ENCODE peak calls at places on chromosomes 7 and 10, in ten cellular contexts. One of them, this sample, is unnamed.

GRCh38 chr7:92725161-92725925 is 111.0 kb downstream of the CDK6 start:
- DNase-seq in NCI-H1092: no peak
- DNase-seq in Calu3: no peak
- DNase-seq in smooth muscle cell of the brain vasculature: no peak
- DNase-seq in frontal cortex: no peak
- DNase-seq in AG09309: no peak
- DNase-seq in ELF-1: no peak
- DNase-seq in adipocyte: no peak
- DNase-seq in T-cell: no peak
- DNase-seq in activated T-helper 1 cell treated with anti-CD3 and anti-CD28 coated beads, Interleukin-12 subunit alpha, Interleukin-12 subunit beta, Interleukin-2, Interleukin-4 antibody, amounts not matched to agents 30 ng/mL and 10 ng/mL and 1 ng/mL, durations not matched to agents 14 hours and 24 hours and 36 hours: no peak
- DNase-seq in this sample: no peak

GRCh38 chr10:3271385-3272115 is 99.0 kb upstream of the PITRM1 start:
- DNase-seq in adipocyte: no peak
- DNase-seq in smooth muscle cell of the brain vasculature: no peak
- DNase-seq in T-cell: no peak
- DNase-seq in Calu3: no peak
- DNase-seq in frontal cortex: no peak
- DNase-seq in activated T-helper 1 cell treated with anti-CD3 and anti-CD28 coated beads, Interleukin-12 subunit alpha, Interleukin-12 subunit beta, Interleukin-2, Interleukin-4 antibody, amounts not matched to agents 30 ng/mL and 10 ng/mL and 1 ng/mL, durations not matched to agents 14 hours and 24 hours and 36 hours: no peak
- DNase-seq in ELF-1: no peak
- DNase-seq in NCI-H1092: no peak
- DNase-seq in AG09309: no peak
- DNase-seq in this sample: no peak

GRCh38 chr10:98088186-98088971 is 46.1 kb upstream of the R3HCC1L start:
- DNase-seq in activated T-helper 1 cell treated with anti-CD3 and anti-CD28 coated beads, Interleukin-12 subunit alpha, Interleukin-12 subunit beta, Interleukin-2, Interleukin-4 antibody, amounts not matched to agents 30 ng/mL and 10 ng/mL and 1 ng/mL, durations not matched to agents 14 hours and 24 hours and 36 hours: no peak
- DNase-seq in frontal cortex: no peak
- DNase-seq in adipocyte: no peak
- DNase-seq in T-cell: no peak
- DNase-seq in NCI-H1092: peak
- DNase-seq in AG09309: peak
- DNase-seq in Calu3: no peak
- DNase-seq in ELF-1: no peak
- DNase-seq in smooth muscle cell of the brain vasculature: no peak
- DNase-seq in this sample: no peak

GRCh38 chr10:118407026-118407425 is 64.9 kb upstream of the FAM204A start:
- DNase-seq in frontal cortex: no peak
- DNase-seq in NCI-H1092: no peak
- DNase-seq in activated T-helper 1 cell treated with anti-CD3 and anti-CD28 coated beads, Interleukin-12 subunit alpha, Interleukin-12 subunit beta, Interleukin-2, Interleukin-4 antibody, amounts not matched to agents 30 ng/mL and 10 ng/mL and 1 ng/mL, durations not matched to agents 14 hours and 24 hours and 36 hours: no peak
- DNase-seq in adipocyte: no peak
- DNase-seq in Calu3: no peak
- DNase-seq in ELF-1: no peak
- DNase-seq in T-cell: no peak
- DNase-seq in AG09309: no peak
- DNase-seq in smooth muscle cell of the brain vasculature: no peak
- DNase-seq in this sample: no peak

GRCh38 chr10:77550378-77550777 is 87.2 kb downstream of the KCNMA1 start:
- DNase-seq in NCI-H1092: no peak
- DNase-seq in frontal cortex: no peak
- DNase-seq in ELF-1: no peak
- DNase-seq in smooth muscle cell of the brain vasculature: no peak
- DNase-seq in adipocyte: no peak
- DNase-seq in activated T-helper 1 cell treated with anti-CD3 and anti-CD28 coated beads, Interleukin-12 subunit alpha, Interleukin-12 subunit beta, Interleukin-2, Interleukin-4 antibody, amounts not matched to agents 30 ng/mL and 10 ng/mL and 1 ng/mL, durations not matched to agents 14 hours and 24 hours and 36 hours: no peak
- DNase-seq in AG09309: no peak
- DNase-seq in T-cell: no peak
- DNase-seq in Calu3: no peak
- DNase-seq in this sample: no peak

GRCh38 chr10:95513008-95513589 is 48.1 kb downstream of the SORBS1 start:
- DNase-seq in smooth muscle cell of the brain vasculature: no peak
- DNase-seq in Calu3: no peak
- DNase-seq in adipocyte: no peak
- DNase-seq in T-cell: no peak
- DNase-seq in activated T-helper 1 cell treated with anti-CD3 and anti-CD28 coated beads, Interleukin-12 subunit alpha, Interleukin-12 subunit beta, Interleukin-2, Interleukin-4 antibody, amounts not matched to agents 30 ng/mL and 10 ng/mL and 1 ng/mL, durations not matched to agents 14 hours and 24 hours and 36 hours: no peak
- DNase-seq in frontal cortex: no peak
- DNase-seq in NCI-H1092: no peak
- DNase-seq in AG09309: no peak
- DNase-seq in ELF-1: no peak
- DNase-seq in this sample: no peak

GRCh38 chr10:97708167-97708566 is 5.4 kb upstream of the MARVELD1 start:
- DNase-seq in T-cell: no peak
- DNase-seq in Calu3: no peak
- DNase-seq in activated T-helper 1 cell treated with anti-CD3 and anti-CD28 coated beads, Interleukin-12 subunit alpha, Interleukin-12 subunit beta, Interleukin-2, Interleukin-4 antibody, amounts not matched to agents 30 ng/mL and 10 ng/mL and 1 ng/mL, durations not matched to agents 14 hours and 24 hours and 36 hours: no peak
- DNase-seq in NCI-H1092: no peak
- DNase-seq in AG09309: no peak
- DNase-seq in adipocyte: no peak
- DNase-seq in frontal cortex: no peak
- DNase-seq in smooth muscle cell of the brain vasculature: no peak
- DNase-seq in ELF-1: no peak
- DNase-seq in this sample: no peak

GRCh38 chr7:79282882-79283602 is 170.4 kb downstream of the MAGI2 start:
- DNase-seq in activated T-helper 1 cell treated with anti-CD3 and anti-CD28 coated beads, Interleukin-12 subunit alpha, Interleukin-12 subunit beta, Interleukin-2, Interleukin-4 antibody, amounts not matched to agents 30 ng/mL and 10 ng/mL and 1 ng/mL, durations not matched to agents 14 hours and 24 hours and 36 hours: no peak
- DNase-seq in frontal cortex: no peak
- DNase-seq in adipocyte: peak
- DNase-seq in smooth muscle cell of the brain vasculature: no peak
- DNase-seq in NCI-H1092: no peak
- DNase-seq in ELF-1: no peak
- DNase-seq in Calu3: no peak
- DNase-seq in T-cell: no peak
- DNase-seq in AG09309: peak
- DNase-seq in this sample: no peak

GRCh38 chr10:80141696-80142460 is 9.3 kb downstream of the PLAC9 start:
- DNase-seq in adipocyte: no peak
- DNase-seq in T-cell: no peak
- DNase-seq in ELF-1: no peak
- DNase-seq in smooth muscle cell of the brain vasculature: no peak
- DNase-seq in frontal cortex: no peak
- DNase-seq in AG09309: no peak
- DNase-seq in NCI-H1092: no peak
- DNase-seq in Calu3: no peak
- DNase-seq in activated T-helper 1 cell treated with anti-CD3 and anti-CD28 coated beads, Interleukin-12 subunit alpha, Interleukin-12 subunit beta, Interleukin-2, Interleukin-4 antibody, amounts not matched to agents 30 ng/mL and 10 ng/mL and 1 ng/mL, durations not matched to agents 14 hours and 24 hours and 36 hours: no peak
- DNase-seq in this sample: no peak

GRCh38 chr10:84822926-84823325 is 494.5 kb downstream of the CCSER2 start:
- DNase-seq in frontal cortex: no peak
- DNase-seq in NCI-H1092: no peak
- DNase-seq in adipocyte: no peak
- DNase-seq in Calu3: no peak
- DNase-seq in activated T-helper 1 cell treated with anti-CD3 and anti-CD28 coated beads, Interleukin-12 subunit alpha, Interleukin-12 subunit beta, Interleukin-2, Interleukin-4 antibody, amounts not matched to agents 30 ng/mL and 10 ng/mL and 1 ng/mL, durations not matched to agents 14 hours and 24 hours and 36 hours: no peak
- DNase-seq in AG09309: no peak
- DNase-seq in smooth muscle cell of the brain vasculature: no peak
- DNase-seq in T-cell: no peak
- DNase-seq in ELF-1: no peak
- DNase-seq in this sample: no peak

GRCh38 chr7:47941136-47941844 is 7.0 kb downstream of the PKD1L1 start:
- DNase-seq in NCI-H1092: no peak
- DNase-seq in activated T-helper 1 cell treated with anti-CD3 and anti-CD28 coated beads, Interleukin-12 subunit alpha, Interleukin-12 subunit beta, Interleukin-2, Interleukin-4 antibody, amounts not matched to agents 30 ng/mL and 10 ng/mL and 1 ng/mL, durations not matched to agents 14 hours and 24 hours and 36 hours: no peak
- DNase-seq in AG09309: peak
- DNase-seq in frontal cortex: no peak
- DNase-seq in ELF-1: no peak
- DNase-seq in Calu3: no peak
- DNase-seq in T-cell: no peak
- DNase-seq in smooth muscle cell of the brain vasculature: no peak
- DNase-seq in adipocyte: peak
- DNase-seq in this sample: no peak

GRCh38 chr10:63707254-63707910 is 186.2 kb downstream of the REEP3 start:
- DNase-seq in NCI-H1092: peak
- DNase-seq in activated T-helper 1 cell treated with anti-CD3 and anti-CD28 coated beads, Interleukin-12 subunit alpha, Interleukin-12 subunit beta, Interleukin-2, Interleukin-4 antibody, amounts not matched to agents 30 ng/mL and 10 ng/mL and 1 ng/mL, durations not matched to agents 14 hours and 24 hours and 36 hours: peak
- DNase-seq in adipocyte: peak
- DNase-seq in smooth muscle cell of the brain vasculature: peak
- DNase-seq in Calu3: peak
- DNase-seq in ELF-1: no peak
- DNase-seq in AG09309: peak
- DNase-seq in T-cell: no peak
- DNase-seq in frontal cortex: no peak
- DNase-seq in this sample: no peak

This sample was measured in D721Med.